ENCODE peak calls at places on chromosomes 13 and 19, in five cellular contexts. S is left cardiac atrium; R is stimulated activated CD4-positive, alpha-beta T cell treated with anti-CD3 and anti-CD28 coated beads, Interleukin-15, amount 100 ng/mL, for 48 hours; P is germinal center; F is ascending aorta. Q is an unnamed sample.

GRCh38 chr19:10295305-10295846 is 5.6 kb downstream of the ICAM5 start:
- DNase-seq in S (no peak), R (no peak), P (peak), F (no peak), Q (no peak)

GRCh38 chr13:57030671-57031070 is 110.0 kb upstream of the PRR20A start:
- DNase-seq in S (no peak), R (no peak), P (no peak), F (no peak), Q (no peak)

GRCh38 chr19:19447536-19448237 is 42.2 kb downstream of the GATAD2A start:
- DNase-seq in S (no peak), R (no peak), P (no peak), F (no peak), Q (no peak)

GRCh38 chr13:44976196-44976595 is 13.1 kb downstream of the NUFIP1 start:
- DNase-seq in S (no peak), R (no peak), P (no peak), F (no peak), Q (no peak)

GRCh38 chr19:13036366-13036976 is 41.2 kb downstream of the NFIX start:
- DNase-seq in S (peak), R (no peak), P (no peak), F (no peak), Q (no peak)

GRCh38 chr13:84649853-84650252 is 767.6 kb upstream of the SLITRK1 start:
- DNase-seq in S (no peak), R (no peak), P (no peak), F (no peak), Q (no peak)

GRCh38 chr19:36079389-36079788 is 24.7 kb downstream of the WDR62 start:
- DNase-seq in S (no peak), R (no peak), P (no peak), F (no peak), Q (no peak)

GRCh38 chr19:56350416-56351045 is 35.9 kb upstream of the ZSCAN5A start:
- DNase-seq in S (peak), R (peak), P (peak), F (no peak), Q (no peak)

GRCh38 chr13:43132228-43132627 is 108.8 kb downstream of the DNAJC15 start:
- DNase-seq in S (no peak), R (no peak), P (no peak), F (no peak), Q (no peak)

GRCh38 chr19:13154911-13155471 is 4.8 kb downstream of the IER2 start:
- DNase-seq in S (peak), R (peak), P (peak), F (peak), Q (peak)

GRCh38 chr19:5057860-5058259 is 88.9 kb downstream of the KDM4B start:
- DNase-seq in S (no peak), R (no peak), P (peak), F (no peak), Q (no peak)

GRCh38 chr19:41895745-41896580 is 13.0 kb downstream of the ARHGEF1 start:
- DNase-seq in S (no peak), R (no peak), P (no peak), F (no peak), Q (no peak)

GRCh38 chr19:30341646-30342201 is 30.5 kb upstream of the ZNF536 start:
- DNase-seq in S (no peak), R (no peak), P (no peak), F (no peak), Q (no peak)

GRCh38 chr13:50714886-50715285 is 128.6 kb downstream of the DLEU7 start:
- DNase-seq in S (no peak), R (no peak), P (no peak), F (no peak), Q (no peak)

GRCh38 chr19:55118401-55118991 is 1.1 kb upstream of the PPP1R12C start:
- DNase-seq in S (peak), R (no peak), P (no peak), F (no peak), Q (no peak)

GRCh38 chr19:15195381-15195964 is 5.3 kb downstream of the NOTCH3 start:
- DNase-seq in S (peak), R (no peak), P (no peak), F (peak), Q (no peak)

GRCh38 chr19:35225951-35226350 is 2.6 kb downstream of the FAM187B start:
- DNase-seq in S (no peak), R (no peak), P (no peak), F (no peak), Q (no peak)

GRCh38 chr13:42821437-42821836 is 40.1 kb downstream of the FAM216B start:
- DNase-seq in S (no peak), R (no peak), P (no peak), F (no peak), Q (no peak)

GRCh38 chr19:35833972-35834371 is 18.3 kb downstream of the NPHS1 start:
- DNase-seq in S (no peak), R (no peak), P (no peak), F (no peak), Q (no peak)

GRCh38 chr13:109312399-109312798 is 474.0 kb downstream of the IRS2 start:
- DNase-seq in S (no peak), R (no peak), P (no peak), F (no peak), Q (no peak)